ENCODE peak calls at places on chromosomes 6 and 20, in four cellular contexts. E is HL-60, U is transverse colon, A is HepG2. H is an unnamed sample.

GRCh38 chr6:134080171-134080795 is 27.9 kb upstream of the SLC2A12 start:
- DNase-seq in E (no peak), U (peak), A (no peak), H (no peak)

GRCh38 chr6:97440590-97441176 is 157.7 kb upstream of the MMS22L start:
- DNase-seq in E (no peak), U (no peak), A (peak), H (no peak)

GRCh38 chr6:155599571-155599970 is 143.9 kb upstream of the NOX3 start:
- DNase-seq in E (no peak), U (no peak), A (no peak), H (no peak)

GRCh38 chr6:48689498-48689897 is 578.5 kb upstream of the PTCHD4 start:
- DNase-seq in E (no peak), U (no peak), A (no peak), H (no peak)

GRCh38 chr6:43020847-43021246 is 576 bp upstream of the RRP36 start:
- DNase-seq in E (no peak), U (no peak), A (no peak), H (no peak)

GRCh38 chr6:137218473-137218916 is 690 bp downstream of the IFNGR1 start:
- DNase-seq in E (peak), U (peak), A (peak), H (no peak)

GRCh38 chr6:38493929-38494547 is 145.7 kb downstream of the BTBD9 start:
- DNase-seq in E (peak), U (peak), A (peak), H (peak)

GRCh38 chr6:170316071-170316470 is 9.5 kb downstream of the FAM120B start:
- DNase-seq in E (no peak), U (no peak), A (no peak), H (no peak)

GRCh38 chr20:18654448-18654773 is 66.6 kb downstream of the DTD1 start:
- DNase-seq in E (no peak), U (no peak), A (peak), H (no peak)

GRCh38 chr20:56540415-56540814 is 7.4 kb downstream of the FAM209B start:
- DNase-seq in E (no peak), U (no peak), A (no peak), H (no peak)

GRCh38 chr6:48280035-48280434 is 169.0 kb upstream of the PTCHD4 start:
- DNase-seq in E (no peak), U (no peak), A (no peak), H (no peak)

GRCh38 chr6:10431423-10432164 is 16.7 kb upstream of the TFAP2A start:
- DNase-seq in E (no peak), U (no peak), A (no peak), H (no peak)

GRCh38 chr6:142714956-142715355 is 230.0 kb downstream of the HIVEP2 start:
- DNase-seq in E (no peak), U (no peak), A (no peak), H (no peak)

GRCh38 chr6:26195924-26196845 is 109.0 kb downstream of the HFE start:
- DNase-seq in E (peak), U (peak), A (peak), H (no peak)

GRCh38 chr6:83558975-83559374 is 46.6 kb downstream of the PRSS35 start:
- DNase-seq in E (no peak), U (no peak), A (no peak), H (no peak)

GRCh38 chr6:32107447-32107846 is 1.7 kb downstream of the TNXB start:
- DNase-seq in E (no peak), U (no peak), A (no peak), H (no peak)

GRCh38 chr6:136967874-136968752 is 46.0 kb downstream of the SLC35D3 start:
- DNase-seq in E (peak), U (peak), A (peak), H (peak)

GRCh38 chr6:7721654-7722053 is 4.2 kb upstream of the BMP6 start:
- DNase-seq in E (no peak), U (no peak), A (peak), H (no peak)

GRCh38 chr6:37838209-37838921 is 18.8 kb downstream of the ZFAND3 start:
- DNase-seq in E (peak), U (no peak), A (no peak), H (no peak)

GRCh38 chr20:48463916-48464315 is 363.9 kb downstream of the PREX1 start:
- DNase-seq in E (no peak), U (no peak), A (no peak), H (no peak)

GRCh38 chr20:40600441-40601235 is 88.4 kb downstream of the MAFB start:
- DNase-seq in E (no peak), U (no peak), A (no peak), H (no peak)

GRCh38 chr20:52075400-52075799 is 116.2 kb downstream of the ZFP64 start:
- DNase-seq in E (no peak), U (no peak), A (no peak), H (no peak)

GRCh38 chr6:133806358-133806757 is 82.6 kb upstream of the TCF21 start:
- DNase-seq in E (no peak), U (no peak), A (no peak), H (no peak)

GRCh38 chr6:3431994-3432393 is 24.9 kb downstream of the SLC22A23 start:
- DNase-seq in E (no peak), U (no peak), A (no peak), H (no peak)

GRCh38 chr20:11431613-11432012 is 486.1 kb upstream of the BTBD3 start:
- DNase-seq in E (no peak), U (no peak), A (no peak), H (no peak)

GRCh38 chr20:2750343-2751251 is 49.8 kb downstream of the CPXM1 start:
- DNase-seq in E (peak), U (peak), A (peak), H (peak)

GRCh38 chr6:76578746-76579145 is 506.3 kb upstream of the IMPG1 start:
- DNase-seq in E (no peak), U (no peak), A (no peak), H (no peak)

GRCh38 chr6:1103027-1103426 is 208.9 kb upstream of the FOXQ1 start:
- DNase-seq in E (no peak), U (no peak), A (no peak), H (no peak)

GRCh38 chr6:151963001-151963400 is 155.5 kb downstream of the ESR1 start:
- DNase-seq in E (no peak), U (no peak), A (no peak), H (no peak)

DNA sequence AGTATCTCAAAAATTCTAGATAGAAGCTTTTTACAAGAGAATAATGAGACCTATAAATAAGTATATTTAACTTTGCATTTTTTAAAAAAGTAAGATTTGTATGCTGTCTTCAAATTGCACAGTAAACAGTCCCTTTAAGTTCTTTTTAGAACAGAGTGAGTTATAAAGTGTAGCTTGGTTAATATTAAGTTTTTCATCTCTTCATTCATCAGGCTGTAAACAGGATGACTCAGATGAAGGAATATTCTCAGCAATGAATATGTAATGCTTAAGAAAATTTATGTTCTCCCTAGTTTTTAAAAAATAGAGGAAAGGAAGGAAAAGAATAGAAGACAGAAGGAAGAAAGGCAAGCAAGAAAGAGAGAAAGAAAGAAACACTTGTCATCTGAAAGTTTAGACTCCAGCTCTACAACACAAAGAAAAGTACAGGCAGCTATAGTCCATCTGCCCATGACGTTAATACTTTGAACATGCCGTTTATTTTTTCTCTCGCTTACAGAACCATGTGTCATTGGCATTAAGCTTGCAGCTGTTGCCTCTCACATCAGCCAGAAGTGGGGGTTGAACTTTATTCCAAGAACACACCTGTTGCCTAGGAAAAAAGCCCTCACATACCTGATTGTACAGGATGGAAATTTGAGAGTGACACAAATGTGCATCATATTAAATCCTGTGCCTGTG is 36.1 kb downstream of the CAP2 start:
- DNase-seq in E (no peak), U (no peak), A (no peak), H (no peak)
- TF ChIP-seq POLR2AphosphoS5 in E (no peak), U (no peak), A (no peak), H (no peak)

GRCh38 chr6:100257661-100258395 is 206.9 kb downstream of the SIM1 start:
- DNase-seq in E (no peak), U (no peak), A (peak), H (no peak)
- TF ChIP-seq CTCF in E (no peak), U (no peak), A (peak), H (no peak)

GRCh38 chr6:71608646-71609045 is 277.7 kb upstream of the RIMS1 start:
- DNase-seq in E (no peak), U (no peak), A (no peak), H (no peak)
- TF ChIP-seq POLR2AphosphoS5 in E (no peak), U (no peak), A (no peak), H (no peak)

GRCh38 chr6:130377911-130378310 is 12.1 kb downstream of the TMEM200A start:
- DNase-seq in E (no peak), U (peak), A (no peak), H (no peak)

GRCh38 chr6:130385059-130385695 is 19.4 kb downstream of the TMEM200A start:
- DNase-seq in E (no peak), U (no peak), A (no peak), H (no peak)

GRCh38 chr6:130382872-130383490 is 17.2 kb downstream of the TMEM200A start:
- DNase-seq in E (no peak), U (no peak), A (no peak), H (no peak)

GRCh38 chr6:130381012-130381411 is 15.2 kb downstream of the TMEM200A start:
- DNase-seq in E (no peak), U (no peak), A (no peak), H (no peak)

DNA sequence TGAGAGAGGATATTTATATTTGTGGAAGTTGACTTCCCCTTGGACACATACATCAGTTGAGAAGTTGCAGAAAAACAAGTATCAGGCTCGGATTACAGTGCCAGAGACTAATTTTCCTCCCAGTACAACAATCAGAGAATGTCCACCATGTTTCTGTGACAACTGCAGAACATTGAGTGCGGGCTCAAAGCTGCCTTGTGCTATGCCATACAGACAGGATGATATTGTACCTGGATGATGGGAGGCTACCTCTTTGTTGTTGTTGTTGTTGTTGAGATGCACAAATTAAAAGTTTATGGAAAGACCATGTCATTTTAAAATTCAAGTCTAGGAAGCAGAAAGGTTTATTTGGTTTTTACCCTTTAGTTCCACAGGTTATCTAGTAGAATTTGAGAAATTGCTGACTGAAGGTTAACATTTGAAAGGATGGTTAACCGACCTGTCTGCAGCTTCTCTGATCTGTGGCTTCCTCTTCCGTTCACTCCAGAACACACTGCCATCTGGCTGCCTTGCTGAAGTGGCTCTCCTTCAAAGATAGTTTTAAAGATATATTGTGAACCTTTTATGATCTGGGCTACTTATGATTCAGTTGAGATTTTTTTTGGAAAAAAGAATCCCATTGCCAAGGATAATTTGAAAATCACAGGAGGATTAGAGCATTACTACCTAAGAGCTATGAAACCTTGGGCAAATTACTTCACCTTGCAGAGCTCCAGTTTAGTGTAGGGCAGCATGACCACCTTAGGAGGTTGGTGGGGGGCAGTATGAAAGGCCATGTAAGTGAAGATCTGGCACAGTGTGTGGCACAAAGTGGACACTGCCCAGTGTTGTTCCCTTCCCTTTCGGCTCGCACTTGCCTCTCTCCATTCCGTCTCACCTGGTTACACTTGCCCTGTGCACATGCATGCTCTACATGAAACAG is 15.9 kb downstream of the TMEM200A start:
- DNase-seq in E (no peak), U (no peak), A (no peak), H (no peak)
- TF ChIP-seq CTCF in E (no peak), U (no peak), A (no peak), H (no peak)

GRCh38 chr20:36604952-36605308 is 649 bp upstream of the RAB5IF start:
- DNase-seq in E (no peak), U (peak), A (no peak), H (no peak)

GRCh38 chr20:36607586-36608387 is 2.2 kb downstream of the RAB5IF start:
- DNase-seq in E (no peak), U (peak), A (peak), H (peak)

GRCh38 chr20:36601546-36601945 is 4.0 kb upstream of the RAB5IF start:
- DNase-seq in E (no peak), U (no peak), A (no peak), H (no peak)

GRCh38 chr20:36606171-36607116 is 865 bp downstream of the RAB5IF start:
- DNase-seq in E (no peak), U (peak), A (peak), H (peak)

GRCh38 chr20:36605309-36606170 is at the start of gene RAB5IF:
- DNase-seq in E (peak), U (peak), A (peak), H (peak)
- TF ChIP-seq POLR2AphosphoS5 in E (peak), U (peak), A (peak), H (peak)

H was measured in upper lobe of left lung.